ENCODE peak calls at places on chromosomes 3 and 15, in nine cellular contexts. K is sciatic nerve; I is GM04504; D is NCI-H1092 treated with DMSO at 0.1 percent for 48 hours; B is colonic mucosa; G is fibroblast of the conjunctiva; X is erythroblast; S is amniotic stem cell; J is CD8-positive, alpha-beta T cell. O is an unnamed sample.

GRCh38 chr15:90141646-90142045 is 39.4 kb upstream of the IDH2 start:
- DNase-seq in K (no peak), I (no peak), D (no peak), B (no peak), G (no peak), X (no peak), S (no peak), J (no peak), O (no peak)

GRCh38 chr3:45988100-45988761 is 7.4 kb downstream of the FYCO1 start:
- DNase-seq in K (no peak), I (no peak), D (no peak), B (no peak), G (no peak), X (no peak), S (no peak), J (peak; percentile 28), O (no peak)

GRCh38 chr3:196149375-196149774 is 61.8 kb downstream of the ZDHHC19 start:
- DNase-seq in K (no peak), I (no peak), D (no peak), B (no peak), G (no peak), X (no peak), S (no peak), J (no peak), O (no peak)

GRCh38 chr3:38601971-38602550 is 47.4 kb downstream of the SCN5A start:
- DNase-seq in K (no peak), I (no peak), D (no peak), B (no peak), G (no peak), X (no peak), S (no peak), J (no peak), O (no peak)

GRCh38 chr15:87792250-87793030 is 464.1 kb downstream of the NTRK3 start:
- DNase-seq in K (no peak), I (no peak), D (no peak), B (no peak), G (no peak), X (no peak), S (no peak), J (no peak), O (no peak)

GRCh38 chr15:40305281-40305680 is 2.5 kb downstream of the PLCB2 start:
- DNase-seq in K (no peak), I (no peak), D (no peak), B (no peak), G (no peak), X (no peak), S (no peak), J (no peak), O (no peak)

GRCh38 chr3:62421275-62421674 is 47.9 kb upstream of the FEZF2 start:
- DNase-seq in K (no peak), I (no peak), D (no peak), B (no peak), G (no peak), X (no peak), S (no peak), J (no peak), O (no peak)

GRCh38 chr15:40328176-40328575 is 4.7 kb downstream of the INAFM2 start:
- DNase-seq in K (no peak), I (no peak), D (no peak), B (no peak), G (no peak), X (no peak), S (no peak), J (no peak), O (no peak)

GRCh38 chr15:66883322-66883911 is 181.4 kb downstream of the SMAD6 start:
- DNase-seq in K (peak; percentile 94), I (peak; percentile 100), D (no peak), B (peak; percentile 43), G (peak; percentile 100), X (no peak), S (peak; percentile 100), J (no peak), O (peak; percentile 99)

GRCh38 chr15:64858136-64858535 is 16.4 kb downstream of the PLEKHO2 start:
- DNase-seq in K (no peak), I (no peak), D (no peak), B (no peak), G (no peak), X (no peak), S (no peak), J (no peak), O (no peak)

O was measured in HFF-Myc.